ENCODE peak calls at places on chromosomes 12 and 14, in five cellular contexts. T is transverse colon, S is HCT116, U is breast epithelium, O is stomach. R is an unnamed sample.

GRCh38 chr12:109462868-109463692 is 14.0 kb downstream of the KCTD10 start:
- DNase-seq in T (peak; percentile 74), S (peak; percentile 62), U (peak; percentile 94), O (peak; percentile 64), R (peak; percentile 97)

GRCh38 chr12:130573235-130573634 is 142.9 kb downstream of the RIMBP2 start:
- DNase-seq in T (no peak), S (no peak), U (no peak), O (no peak), R (no peak)

GRCh38 chr14:52348796-52349195 is 34.7 kb downstream of the PTGER2 start:
- DNase-seq in T (no peak), S (no peak), U (no peak), O (no peak), R (no peak)

GRCh38 chr14:75411194-75411552 is 16.6 kb upstream of the JDP2 start:
- DNase-seq in T (no peak), S (no peak), U (no peak), O (no peak), R (no peak)

GRCh38 chr14:90970167-90970600 is 90.3 kb downstream of the RPS6KA5 start:
- DNase-seq in T (no peak), S (peak; percentile 95), U (no peak), O (no peak), R (no peak)

GRCh38 chr14:76924363-76925151 is 98.3 kb downstream of the LRRC74A start:
- DNase-seq in T (no peak), S (no peak), U (no peak), O (no peak), R (no peak)

GRCh38 chr12:122730215-122731014 is at the start of gene HCAR1:
- DNase-seq in T (no peak), S (no peak), U (peak; percentile 32), O (peak; percentile 37), R (no peak)

GRCh38 chr14:70907996-70908917 is 998 bp downstream of the PCNX1 start:
- DNase-seq in T (peak; percentile 41), S (no peak), U (peak; percentile 38), O (peak; percentile 42), R (peak; percentile 92)

GRCh38 chr14:84937044-84937443 is 592.9 kb upstream of the FLRT2 start:
- DNase-seq in T (no peak), S (no peak), U (no peak), O (no peak), R (no peak)

GRCh38 chr14:85934123-85934885 is 404.4 kb downstream of the FLRT2 start:
- DNase-seq in T (peak; percentile 23), S (no peak), U (no peak), O (peak; percentile 38), R (no peak)

DNA sequence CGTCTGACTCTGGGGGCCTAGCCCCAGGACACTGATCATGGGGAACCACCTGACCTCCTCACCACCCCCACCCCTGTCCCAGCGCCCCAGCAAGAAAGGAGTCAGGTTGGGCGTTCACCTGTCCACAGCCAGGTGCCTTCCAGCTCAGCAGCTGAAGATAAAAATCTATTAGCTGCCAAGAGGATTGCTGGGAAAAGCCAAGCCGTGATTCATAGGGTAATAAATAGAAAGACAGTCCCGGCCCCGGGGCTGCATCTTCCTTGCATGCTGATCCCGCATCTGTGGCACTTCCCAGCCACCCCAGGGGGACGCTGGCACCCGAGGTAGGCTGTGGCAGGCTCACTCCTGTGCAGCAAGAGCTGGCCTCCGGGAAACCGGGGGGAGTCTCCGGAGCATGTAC is 70.2 kb upstream of the NCOR2 start:
- DNase-seq in T (no peak), S (no peak), U (peak; percentile 71), O (peak; percentile 45), R (no peak)
- TF ChIP-seq POLR2AphosphoS5 in T (no peak), S (peak; percentile 22), U (peak; percentile 16), O (no peak), R (no peak)

GRCh38 chr14:106530423-106531107 is 1004.2 kb downstream of the TMEM121 start:
- DNase-seq in T (peak; percentile 46), S (no peak), U (no peak), O (no peak), R (no peak)
- TF ChIP-seq CTCF in T (no peak), S (peak; percentile 13), U (no peak), O (no peak), R (no peak)

GRCh38 chr12:80707126-80707829 is at the start of gene MYF6:
- DNase-seq in T (no peak), S (no peak), U (no peak), O (no peak), R (no peak)

GRCh38 chr12:80707830-80708534 is 548 bp downstream of the MYF6 start:
- DNase-seq in T (no peak), S (no peak), U (no peak), O (no peak), R (no peak)

GRCh38 chr12:80710727-80711066 is 3.3 kb downstream of the MYF6 start:
- DNase-seq in T (no peak), S (no peak), U (no peak), O (no peak), R (no peak)

GRCh38 chr12:80709811-80710726 is 2.6 kb downstream of the MYF6 start:
- DNase-seq in T (no peak), S (peak; percentile 4), U (no peak), O (no peak), R (no peak)

GRCh38 chr12:80708535-80709328 is 1.3 kb downstream of the MYF6 start:
- DNase-seq in T (no peak), S (no peak), U (no peak), O (no peak), R (no peak)
- H3K4me3 ChIP-seq in T (no peak overlapping the region), S (no peak overlapping the region), U (peak overlapping the region; percentile 46), O (peak overlapping the region; percentile 2), R (peak overlapping the region; percentile 21)

GRCh38 chr12:22037952-22038351 is 8.1 kb upstream of the CMAS start:
- DNase-seq in T (no peak), S (no peak), U (no peak), O (no peak), R (no peak)
- TF ChIP-seq POLR2AphosphoS5 in T (no peak), S (no peak), U (no peak), O (no peak), R (no peak)

GRCh38 chr12:117377758-117378157 is 16.3 kb upstream of the NOS1 start:
- DNase-seq in T (no peak), S (peak; percentile 36), U (no peak), O (no peak), R (no peak)
- TF ChIP-seq CTCF in T (no peak), S (no peak), U (no peak), O (no peak), R (no peak)

R was measured in esophagus muscularis mucosa.